ENCODE peak calls at places on chromosomes 7 and 10, in seven cellular contexts. One of them, this sample, is unnamed.

GRCh38 chr7:76329479-76329878 is 27.0 kb downstream of the HSPB1 start:
- DNase-seq in right lobe of liver: no peak
- DNase-seq in G401: no peak
- DNase-seq in ELR: no peak
- DNase-seq in thoracic aorta: no peak
- DNase-seq in activated CD8-positive, alpha-beta memory T cell treated with anti-CD3 and anti-CD28 coated beads, Interleukin-2, amount 50 U/mL, for 4 hours: no peak
- DNase-seq in hippocampal formation: no peak
- DNase-seq in this sample: no peak

GRCh38 chr7:123769371-123769770 is 20.6 kb upstream of the WASL start:
- DNase-seq in G401: no peak
- DNase-seq in thoracic aorta: no peak
- DNase-seq in activated CD8-positive, alpha-beta memory T cell treated with anti-CD3 and anti-CD28 coated beads, Interleukin-2, amount 50 U/mL, for 4 hours: no peak
- DNase-seq in right lobe of liver: peak; percentile 48
- DNase-seq in hippocampal formation: no peak
- DNase-seq in ELR: peak; percentile 67
- DNase-seq in this sample: no peak

GRCh38 chr7:22267989-22268615 is 88.9 kb downstream of the RAPGEF5 start:
- DNase-seq in right lobe of liver: no peak
- DNase-seq in ELR: no peak
- DNase-seq in hippocampal formation: no peak
- DNase-seq in G401: no peak
- DNase-seq in thoracic aorta: no peak
- DNase-seq in activated CD8-positive, alpha-beta memory T cell treated with anti-CD3 and anti-CD28 coated beads, Interleukin-2, amount 50 U/mL, for 4 hours: no peak
- DNase-seq in this sample: no peak

GRCh38 chr7:157664866-157665633 is 328.2 kb downstream of the DNAJB6 start:
- DNase-seq in hippocampal formation: no peak
- DNase-seq in activated CD8-positive, alpha-beta memory T cell treated with anti-CD3 and anti-CD28 coated beads, Interleukin-2, amount 50 U/mL, for 4 hours: no peak
- DNase-seq in thoracic aorta: no peak
- DNase-seq in G401: no peak
- DNase-seq in ELR: no peak
- DNase-seq in right lobe of liver: no peak
- DNase-seq in this sample: no peak

GRCh38 chr10:110613341-110613995 is 30.7 kb upstream of the RBM20 start:
- DNase-seq in ELR: peak; percentile 14
- DNase-seq in right lobe of liver: no peak
- DNase-seq in activated CD8-positive, alpha-beta memory T cell treated with anti-CD3 and anti-CD28 coated beads, Interleukin-2, amount 50 U/mL, for 4 hours: no peak
- DNase-seq in G401: no peak
- DNase-seq in hippocampal formation: no peak
- DNase-seq in thoracic aorta: no peak
- DNase-seq in this sample: no peak

GRCh38 chr10:133445751-133446708 is 7.7 kb upstream of the SCART1 start:
- DNase-seq in activated CD8-positive, alpha-beta memory T cell treated with anti-CD3 and anti-CD28 coated beads, Interleukin-2, amount 50 U/mL, for 4 hours: no peak
- DNase-seq in G401: no peak
- DNase-seq in ELR: no peak
- DNase-seq in thoracic aorta: no peak
- DNase-seq in hippocampal formation: no peak
- DNase-seq in right lobe of liver: no peak
- DNase-seq in this sample: peak; percentile 17

GRCh38 chr7:11177793-11178192 is 204.1 kb downstream of the PHF14 start:
- DNase-seq in thoracic aorta: no peak
- DNase-seq in G401: no peak
- DNase-seq in ELR: no peak
- DNase-seq in activated CD8-positive, alpha-beta memory T cell treated with anti-CD3 and anti-CD28 coated beads, Interleukin-2, amount 50 U/mL, for 4 hours: no peak
- DNase-seq in right lobe of liver: no peak
- DNase-seq in hippocampal formation: no peak
- DNase-seq in this sample: no peak

GRCh38 chr7:124937076-124937475 is 7.5 kb upstream of the POT1 start:
- DNase-seq in G401: no peak
- DNase-seq in right lobe of liver: no peak
- DNase-seq in hippocampal formation: no peak
- DNase-seq in activated CD8-positive, alpha-beta memory T cell treated with anti-CD3 and anti-CD28 coated beads, Interleukin-2, amount 50 U/mL, for 4 hours: no peak
- DNase-seq in ELR: no peak
- DNase-seq in thoracic aorta: no peak
- DNase-seq in this sample: no peak

GRCh38 chr7:50818324-50818723 is 35.6 kb upstream of the GRB10 start:
- DNase-seq in right lobe of liver: peak; percentile 59
- DNase-seq in activated CD8-positive, alpha-beta memory T cell treated with anti-CD3 and anti-CD28 coated beads, Interleukin-2, amount 50 U/mL, for 4 hours: no peak
- DNase-seq in G401: no peak
- DNase-seq in thoracic aorta: no peak
- DNase-seq in ELR: no peak
- DNase-seq in hippocampal formation: no peak
- DNase-seq in this sample: no peak

GRCh38 chr7:92727755-92728154 is 108.6 kb downstream of the CDK6 start:
- DNase-seq in ELR: peak; percentile 63
- DNase-seq in G401: no peak
- DNase-seq in activated CD8-positive, alpha-beta memory T cell treated with anti-CD3 and anti-CD28 coated beads, Interleukin-2, amount 50 U/mL, for 4 hours: no peak
- DNase-seq in right lobe of liver: no peak
- DNase-seq in thoracic aorta: no peak
- DNase-seq in hippocampal formation: no peak
- DNase-seq in this sample: no peak

GRCh38 chr10:121990015-121990677 is 1.2 kb downstream of the TACC2 start:
- DNase-seq in right lobe of liver: no peak
- DNase-seq in thoracic aorta: no peak
- DNase-seq in hippocampal formation: no peak
- DNase-seq in ELR: no peak
- DNase-seq in activated CD8-positive, alpha-beta memory T cell treated with anti-CD3 and anti-CD28 coated beads, Interleukin-2, amount 50 U/mL, for 4 hours: no peak
- DNase-seq in G401: no peak
- DNase-seq in this sample: no peak

GRCh38 chr7:17095001-17095574 is 203.4 kb upstream of the AHR start:
- DNase-seq in thoracic aorta: no peak
- DNase-seq in ELR: peak; percentile 91
- DNase-seq in activated CD8-positive, alpha-beta memory T cell treated with anti-CD3 and anti-CD28 coated beads, Interleukin-2, amount 50 U/mL, for 4 hours: no peak
- DNase-seq in right lobe of liver: no peak
- DNase-seq in hippocampal formation: no peak
- DNase-seq in G401: no peak
- DNase-seq in this sample: peak; percentile 40

GRCh38 chr10:89861584-89862287 is 160.3 kb downstream of the KIF20B start:
- DNase-seq in thoracic aorta: no peak
- DNase-seq in G401: no peak
- DNase-seq in ELR: peak; percentile 55
- DNase-seq in hippocampal formation: no peak
- DNase-seq in right lobe of liver: no peak
- DNase-seq in activated CD8-positive, alpha-beta memory T cell treated with anti-CD3 and anti-CD28 coated beads, Interleukin-2, amount 50 U/mL, for 4 hours: no peak
- DNase-seq in this sample: no peak